ENCODE peak calls at places on chromosomes 4 and X, in ten cellular contexts. One of them, this sample, is unnamed.

GRCh38 chrX:154072192-154072591 is 25.3 kb downstream of the MECP2 start:
- DNase-seq in AG04450: no peak
- DNase-seq in cardiac fibroblast: no peak
- DNase-seq in chondrocyte: no peak
- DNase-seq in brain microvascular endothelial cell: no peak
- DNase-seq in mammary epithelial cell: no peak
- DNase-seq in testis: no peak
- DNase-seq in endothelial cell: no peak
- DNase-seq in lower lobe of right lung: no peak
- DNase-seq in sigmoid colon: no peak
- DNase-seq in this sample: no peak

GRCh38 chr4:2071912-2072867 is 13.1 kb downstream of the NAT8L start:
- DNase-seq in AG04450: no peak
- DNase-seq in cardiac fibroblast: no peak
- DNase-seq in chondrocyte: peak; percentile 91
- DNase-seq in brain microvascular endothelial cell: no peak
- DNase-seq in mammary epithelial cell: no peak
- DNase-seq in testis: peak; percentile 82
- DNase-seq in endothelial cell: no peak
- DNase-seq in lower lobe of right lung: peak; percentile 38
- DNase-seq in sigmoid colon: peak; percentile 63
- DNase-seq in this sample: no peak

GRCh38 chrX:71910526-71911022 is at the start of gene NHSL2:
- DNase-seq in AG04450: no peak
- DNase-seq in cardiac fibroblast: no peak
- DNase-seq in chondrocyte: no peak
- DNase-seq in brain microvascular endothelial cell: no peak
- DNase-seq in mammary epithelial cell: no peak
- DNase-seq in testis: peak; percentile 25
- DNase-seq in endothelial cell: peak; percentile 36
- DNase-seq in lower lobe of right lung: peak; percentile 40
- DNase-seq in sigmoid colon: peak; percentile 72
- DNase-seq in this sample: peak; percentile 34

GRCh38 chr4:61273237-61273636 is 73.1 kb downstream of the ADGRL3 start:
- DNase-seq in AG04450: no peak
- DNase-seq in cardiac fibroblast: peak; percentile 73
- DNase-seq in chondrocyte: no peak
- DNase-seq in brain microvascular endothelial cell: peak; percentile 0
- DNase-seq in mammary epithelial cell: no peak
- DNase-seq in testis: no peak
- DNase-seq in endothelial cell: no peak
- DNase-seq in lower lobe of right lung: no peak
- DNase-seq in sigmoid colon: no peak
- DNase-seq in this sample: no peak

GRCh38 chr4:85128246-85129204 is 162.0 kb upstream of the WDFY3 start:
- DNase-seq in AG04450: no peak
- DNase-seq in cardiac fibroblast: no peak
- DNase-seq in chondrocyte: no peak
- DNase-seq in brain microvascular endothelial cell: no peak
- DNase-seq in mammary epithelial cell: no peak
- DNase-seq in testis: no peak
- DNase-seq in endothelial cell: no peak
- DNase-seq in lower lobe of right lung: no peak
- DNase-seq in sigmoid colon: no peak
- DNase-seq in this sample: no peak

GRCh38 chrX:24619647-24620046 is 27.5 kb downstream of the PCYT1B start:
- DNase-seq in AG04450: peak; percentile 0
- DNase-seq in cardiac fibroblast: peak; percentile 73
- DNase-seq in chondrocyte: no peak
- DNase-seq in brain microvascular endothelial cell: peak; percentile 30
- DNase-seq in mammary epithelial cell: peak; percentile 54
- DNase-seq in testis: peak; percentile 20
- DNase-seq in endothelial cell: no peak
- DNase-seq in lower lobe of right lung: no peak
- DNase-seq in sigmoid colon: no peak
- DNase-seq in this sample: no peak

GRCh38 chr4:1502501-1502886 is 96.3 kb upstream of the NKX1-1 start:
- DNase-seq in AG04450: no peak
- DNase-seq in cardiac fibroblast: no peak
- DNase-seq in chondrocyte: peak; percentile 78
- DNase-seq in brain microvascular endothelial cell: no peak
- DNase-seq in mammary epithelial cell: no peak
- DNase-seq in testis: no peak
- DNase-seq in endothelial cell: no peak
- DNase-seq in lower lobe of right lung: peak; percentile 42
- DNase-seq in sigmoid colon: no peak
- DNase-seq in this sample: peak; percentile 6

GRCh38 chrX:113892401-113892800 is 691.5 kb upstream of the HTR2C start:
- DNase-seq in AG04450: no peak
- DNase-seq in cardiac fibroblast: no peak
- DNase-seq in chondrocyte: no peak
- DNase-seq in brain microvascular endothelial cell: no peak
- DNase-seq in mammary epithelial cell: no peak
- DNase-seq in testis: no peak
- DNase-seq in endothelial cell: no peak
- DNase-seq in lower lobe of right lung: no peak
- DNase-seq in sigmoid colon: no peak
- DNase-seq in this sample: no peak

GRCh38 chr4:84501721-84502267 is 2.7 kb upstream of the NKX6-1 start:
- DNase-seq in AG04450: no peak
- DNase-seq in cardiac fibroblast: no peak
- DNase-seq in chondrocyte: no peak
- DNase-seq in brain microvascular endothelial cell: no peak
- DNase-seq in mammary epithelial cell: no peak
- DNase-seq in testis: no peak
- DNase-seq in endothelial cell: no peak
- DNase-seq in lower lobe of right lung: no peak
- DNase-seq in sigmoid colon: no peak
- DNase-seq in this sample: no peak

GRCh38 chrX:15128838-15129237 is 141.0 kb downstream of the ASB9 start:
- DNase-seq in AG04450: no peak
- DNase-seq in cardiac fibroblast: no peak
- DNase-seq in chondrocyte: no peak
- DNase-seq in brain microvascular endothelial cell: no peak
- DNase-seq in mammary epithelial cell: peak; percentile 42
- DNase-seq in testis: no peak
- DNase-seq in endothelial cell: no peak
- DNase-seq in lower lobe of right lung: no peak
- DNase-seq in sigmoid colon: no peak
- DNase-seq in this sample: no peak

GRCh38 chrX:15129412-15129811 is 140.5 kb downstream of the ASB9 start:
- DNase-seq in AG04450: no peak
- DNase-seq in cardiac fibroblast: no peak
- DNase-seq in chondrocyte: no peak
- DNase-seq in brain microvascular endothelial cell: no peak
- DNase-seq in mammary epithelial cell: no peak
- DNase-seq in testis: no peak
- DNase-seq in endothelial cell: no peak
- DNase-seq in lower lobe of right lung: no peak
- DNase-seq in sigmoid colon: no peak
- DNase-seq in this sample: no peak

DNA sequence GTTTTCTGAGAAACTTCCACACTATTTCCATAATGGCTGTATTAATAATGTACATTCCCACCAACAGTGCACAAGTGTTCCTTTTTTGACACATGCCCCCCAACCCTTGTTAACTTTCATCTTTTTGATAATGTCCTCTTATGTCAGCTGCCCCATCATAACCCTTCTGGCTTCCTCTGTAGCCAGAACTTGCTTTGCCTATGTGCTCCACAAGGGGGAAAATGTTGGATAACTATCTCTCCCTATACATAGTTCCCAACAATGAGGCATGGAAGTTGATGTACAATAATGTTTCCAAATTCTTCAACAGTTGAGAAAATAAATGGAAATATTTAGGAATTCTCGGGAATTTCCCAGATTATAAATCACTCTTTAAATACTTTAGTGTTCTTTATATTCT is 142.9 kb downstream of the ASB9 start:
- DNase-seq in AG04450: no peak
- DNase-seq in cardiac fibroblast: no peak
- DNase-seq in chondrocyte: no peak
- DNase-seq in brain microvascular endothelial cell: no peak
- DNase-seq in mammary epithelial cell: no peak
- DNase-seq in testis: no peak
- DNase-seq in endothelial cell: no peak
- DNase-seq in lower lobe of right lung: no peak
- DNase-seq in sigmoid colon: no peak
- DNase-seq in this sample: no peak
- TF ChIP-seq CTCF in AG04450: peak; percentile 17
- TF ChIP-seq CTCF in cardiac fibroblast: no peak
- TF ChIP-seq CTCF in chondrocyte: no peak
- TF ChIP-seq CTCF in brain microvascular endothelial cell: peak; percentile 34
- TF ChIP-seq CTCF in mammary epithelial cell: peak; percentile 40
- TF ChIP-seq CTCF in testis: no peak
- TF ChIP-seq CTCF in endothelial cell: no peak
- TF ChIP-seq CTCF in lower lobe of right lung: no peak
- TF ChIP-seq CTCF in sigmoid colon: no peak
- TF ChIP-seq CTCF in this sample: no peak

GRCh38 chrX:131739823-131740222 is 195.9 kb downstream of the OR13H1 start:
- DNase-seq in AG04450: no peak
- DNase-seq in cardiac fibroblast: no peak
- DNase-seq in chondrocyte: no peak
- DNase-seq in brain microvascular endothelial cell: no peak
- DNase-seq in mammary epithelial cell: peak; percentile 45
- DNase-seq in testis: no peak
- DNase-seq in endothelial cell: no peak
- DNase-seq in lower lobe of right lung: no peak
- DNase-seq in sigmoid colon: no peak
- DNase-seq in this sample: no peak

GRCh38 chrX:131745942-131746489 is 202.1 kb downstream of the OR13H1 start:
- DNase-seq in AG04450: no peak
- DNase-seq in cardiac fibroblast: no peak
- DNase-seq in chondrocyte: no peak
- DNase-seq in brain microvascular endothelial cell: no peak
- DNase-seq in mammary epithelial cell: no peak
- DNase-seq in testis: no peak
- DNase-seq in endothelial cell: no peak
- DNase-seq in lower lobe of right lung: no peak
- DNase-seq in sigmoid colon: no peak
- DNase-seq in this sample: no peak

GRCh38 chrX:131746491-131746968 is 202.7 kb downstream of the OR13H1 start:
- DNase-seq in AG04450: no peak
- DNase-seq in cardiac fibroblast: no peak
- DNase-seq in chondrocyte: no peak
- DNase-seq in brain microvascular endothelial cell: peak; percentile 67
- DNase-seq in mammary epithelial cell: peak; percentile 79
- DNase-seq in testis: peak; percentile 17
- DNase-seq in endothelial cell: no peak
- DNase-seq in lower lobe of right lung: no peak
- DNase-seq in sigmoid colon: peak; percentile 93
- DNase-seq in this sample: peak; percentile 87

DNA sequence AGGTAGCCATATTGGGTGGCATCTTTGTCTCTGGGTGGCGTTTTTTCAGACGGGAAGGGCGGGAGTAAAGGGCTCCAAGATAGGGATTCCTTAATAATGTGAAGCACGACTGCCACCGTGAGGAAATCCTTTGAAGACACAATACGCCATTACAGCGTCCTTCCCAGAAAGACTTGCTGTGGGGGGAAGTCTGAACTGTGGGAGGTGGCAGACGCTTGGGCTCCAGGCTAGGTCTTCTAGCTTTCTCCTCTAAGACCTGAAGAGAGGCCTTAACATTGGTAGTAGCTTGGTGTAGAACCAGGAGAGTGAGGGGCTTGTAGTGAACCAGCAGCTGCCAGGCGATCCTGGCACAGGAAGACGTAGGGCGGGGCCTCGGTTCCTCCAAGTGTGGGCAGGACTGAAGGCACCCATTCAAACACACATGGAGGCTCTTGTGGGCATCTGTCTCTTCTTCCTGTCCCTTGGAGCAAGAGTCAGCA is 197.3 kb downstream of the OR13H1 start:
- DNase-seq in AG04450: no peak
- DNase-seq in cardiac fibroblast: no peak
- DNase-seq in chondrocyte: no peak
- DNase-seq in brain microvascular endothelial cell: peak; percentile 48
- DNase-seq in mammary epithelial cell: peak; percentile 79
- DNase-seq in testis: no peak
- DNase-seq in endothelial cell: no peak
- DNase-seq in lower lobe of right lung: no peak
- DNase-seq in sigmoid colon: peak; percentile 94
- DNase-seq in this sample: peak; percentile 87
- TF ChIP-seq CTCF in AG04450: no peak
- TF ChIP-seq CTCF in cardiac fibroblast: no peak
- TF ChIP-seq CTCF in chondrocyte: no peak
- TF ChIP-seq CTCF in brain microvascular endothelial cell: peak; percentile 49
- TF ChIP-seq CTCF in mammary epithelial cell: no peak
- TF ChIP-seq CTCF in testis: no peak
- TF ChIP-seq CTCF in endothelial cell: no peak
- TF ChIP-seq CTCF in lower lobe of right lung: no peak
- TF ChIP-seq CTCF in sigmoid colon: no peak
- TF ChIP-seq CTCF in this sample: peak; percentile 27

GRCh38 chrX:149939271-149940014 is 1.2 kb upstream of the EOLA2 start:
- DNase-seq in AG04450: peak; percentile 84
- DNase-seq in cardiac fibroblast: peak; percentile 93
- DNase-seq in chondrocyte: peak; percentile 97
- DNase-seq in brain microvascular endothelial cell: peak; percentile 91
- DNase-seq in mammary epithelial cell: peak; percentile 82
- DNase-seq in testis: peak; percentile 95
- DNase-seq in endothelial cell: peak; percentile 87
- DNase-seq in lower lobe of right lung: peak; percentile 96
- DNase-seq in sigmoid colon: peak; percentile 98
- DNase-seq in this sample: peak; percentile 97

GRCh38 chrX:149937881-149938426 is 337 bp downstream of the EOLA2 start:
- DNase-seq in AG04450: no peak
- DNase-seq in cardiac fibroblast: peak; percentile 7
- DNase-seq in chondrocyte: peak; percentile 95
- DNase-seq in brain microvascular endothelial cell: no peak
- DNase-seq in mammary epithelial cell: no peak
- DNase-seq in testis: no peak
- DNase-seq in endothelial cell: peak; percentile 5
- DNase-seq in lower lobe of right lung: peak; percentile 55
- DNase-seq in sigmoid colon: peak; percentile 71
- DNase-seq in this sample: peak; percentile 24

GRCh38 chrX:149938427-149939270 is at the start of gene EOLA2:
- DNase-seq in AG04450: peak; percentile 97
- DNase-seq in cardiac fibroblast: peak; percentile 98
- DNase-seq in chondrocyte: peak; percentile 96
- DNase-seq in brain microvascular endothelial cell: peak; percentile 96
- DNase-seq in mammary epithelial cell: peak; percentile 95
- DNase-seq in testis: peak; percentile 97
- DNase-seq in endothelial cell: peak; percentile 83
- DNase-seq in lower lobe of right lung: peak; percentile 97
- DNase-seq in sigmoid colon: peak; percentile 98
- DNase-seq in this sample: peak; percentile 98

GRCh38 chrX:149940015-149940716 is 1.9 kb upstream of the EOLA2 start:
- DNase-seq in AG04450: peak; percentile 97
- DNase-seq in cardiac fibroblast: peak; percentile 98
- DNase-seq in chondrocyte: peak; percentile 97
- DNase-seq in brain microvascular endothelial cell: peak; percentile 94
- DNase-seq in mammary epithelial cell: peak; percentile 94
- DNase-seq in testis: peak; percentile 97
- DNase-seq in endothelial cell: peak; percentile 81
- DNase-seq in lower lobe of right lung: peak; percentile 96
- DNase-seq in sigmoid colon: peak; percentile 99
- DNase-seq in this sample: peak; percentile 94
- TF ChIP-seq CTCF in AG04450: peak; percentile 66
- TF ChIP-seq CTCF in cardiac fibroblast: peak; percentile 62
- TF ChIP-seq CTCF in chondrocyte: peak; percentile 71
- TF ChIP-seq CTCF in brain microvascular endothelial cell: peak; percentile 72
- TF ChIP-seq CTCF in mammary epithelial cell: peak; percentile 54
- TF ChIP-seq CTCF in testis: peak; percentile 66
- TF ChIP-seq CTCF in endothelial cell: no peak
- TF ChIP-seq CTCF in lower lobe of right lung: no peak
- TF ChIP-seq CTCF in sigmoid colon: no peak
- TF ChIP-seq CTCF in this sample: peak; percentile 57

GRCh38 chr4:152581536-152582160 is 45.8 kb upstream of the FBXW7 start:
- DNase-seq in AG04450: no peak
- DNase-seq in cardiac fibroblast: no peak
- DNase-seq in chondrocyte: no peak
- DNase-seq in brain microvascular endothelial cell: peak; percentile 46
- DNase-seq in mammary epithelial cell: no peak
- DNase-seq in testis: no peak
- DNase-seq in endothelial cell: no peak
- DNase-seq in lower lobe of right lung: no peak
- DNase-seq in sigmoid colon: no peak
- DNase-seq in this sample: no peak
- TF ChIP-seq CTCF in AG04450: peak; percentile 19
- TF ChIP-seq CTCF in cardiac fibroblast: no peak
- TF ChIP-seq CTCF in chondrocyte: peak; percentile 39
- TF ChIP-seq CTCF in brain microvascular endothelial cell: peak; percentile 60
- TF ChIP-seq CTCF in mammary epithelial cell: peak; percentile 11
- TF ChIP-seq CTCF in testis: no peak
- TF ChIP-seq CTCF in endothelial cell: no peak
- TF ChIP-seq CTCF in lower lobe of right lung: no peak
- TF ChIP-seq CTCF in sigmoid colon: no peak
- TF ChIP-seq CTCF in this sample: no peak